ENCODE peak calls at places on chromosome 3, in six cellular contexts. Q is fibroblast of mammary gland; Z is hepatocyte; N is PC-3; J is tibial artery; B is CD8-positive, alpha-beta memory T cell. F is an unnamed sample.

GRCh38 chr3:136535906-136536305 is 216.3 kb downstream of the STAG1 start:
- DNase-seq in B (no peak), J (no peak), N (peak; percentile 39), Q (peak; percentile 49), Z (no peak), F (no peak)

GRCh38 chr3:159987291-159987711 is 1.3 kb upstream of the IL12A start:
- DNase-seq in B (no peak), Z (no peak), N (peak; percentile 60), Q (peak; percentile 89), J (no peak), F (no peak)

GRCh38 chr3:66259721-66260255 is 39.0 kb downstream of the SLC25A26 start:
- DNase-seq in Z (no peak), N (no peak), Q (peak; percentile 25), B (no peak), J (no peak), F (no peak)

GRCh38 chr3:15804553-15805095 is 6.8 kb upstream of the ANKRD28 start:
- DNase-seq in J (no peak), Z (no peak), B (no peak), N (no peak), Q (no peak), F (no peak)

GRCh38 chr3:170721563-170721962 is 135.7 kb upstream of the SLC7A14 start:
- DNase-seq in N (no peak), Z (no peak), B (no peak), J (no peak), Q (no peak), F (no peak)

GRCh38 chr3:153768559-153769469 is 352.4 kb upstream of the ARHGEF26 start:
- DNase-seq in N (peak; percentile 78), Z (peak; percentile 65), J (no peak), B (peak; percentile 45), Q (peak; percentile 72), F (no peak)

GRCh38 chr3:54719914-54720313 is 207.9 kb downstream of the LRTM1 start:
- DNase-seq in B (no peak), N (no peak), Q (no peak), Z (no peak), J (no peak), F (no peak)

GRCh38 chr3:65342084-65342683 is 654.4 kb upstream of the ADAMTS9 start:
- DNase-seq in B (no peak), N (peak; percentile 61), Q (peak; percentile 50), J (no peak), Z (peak; percentile 70), F (no peak)

GRCh38 chr3:111708157-111708771 is 113.1 kb upstream of the ZBED2 start:
- DNase-seq in N (no peak), Z (no peak), J (no peak), B (no peak), Q (no peak), F (no peak)

GRCh38 chr3:37989821-37990480 is 635 bp upstream of the VILL start:
- DNase-seq in B (no peak), N (no peak), Q (no peak), Z (peak; percentile 3), J (peak; percentile 60), F (no peak)

GRCh38 chr3:64489361-64490044 is 198.3 kb downstream of the ADAMTS9 start:
- DNase-seq in B (no peak), J (no peak), Z (peak; percentile 89), Q (no peak), N (no peak), F (no peak)

GRCh38 chr3:138381413-138381901 is 33.1 kb downstream of the MRAS start:
- DNase-seq in Z (no peak), Q (peak; percentile 34), J (peak; percentile 74), B (no peak), N (no peak), F (peak; percentile 80)

GRCh38 chr3:117549716-117550115 is 840.1 kb downstream of the TUSC7 start:
- DNase-seq in Z (no peak), Q (peak; percentile 18), N (peak; percentile 13), J (no peak), B (no peak), F (no peak)

GRCh38 chr3:187739125-187739560 is 6.1 kb downstream of the BCL6 start:
- DNase-seq in J (peak; percentile 78), Z (no peak), N (no peak), B (no peak), Q (no peak), F (no peak)

GRCh38 chr3:40550168-40550567 is 25.4 kb downstream of the ZNF621 start:
- DNase-seq in B (no peak), J (no peak), Q (peak; percentile 20), N (no peak), Z (no peak), F (no peak)

GRCh38 chr3:37571269-37571668 is 290.4 kb upstream of the CTDSPL start:
- DNase-seq in N (no peak), Q (peak; percentile 19), J (no peak), Z (no peak), B (no peak), F (no peak)

GRCh38 chr3:57727096-57727495 is 29.0 kb upstream of the SLMAP start:
- DNase-seq in Q (peak; percentile 16), N (no peak), B (no peak), J (no peak), Z (no peak), F (no peak)

GRCh38 chr3:31461441-31461840 is 71.3 kb upstream of the STT3B start:
- DNase-seq in N (no peak), J (no peak), Z (no peak), Q (peak; percentile 48), B (no peak), F (no peak)

GRCh38 chr3:19342428-19342827 is 194.1 kb downstream of the KCNH8 start:
- DNase-seq in J (no peak), N (no peak), Q (no peak), B (no peak), Z (no peak), F (no peak)

GRCh38 chr3:149401215-149401925 is 23.9 kb upstream of the TM4SF1 start:
- DNase-seq in N (peak; percentile 90), Q (peak; percentile 57), B (no peak), Z (peak; percentile 61), J (no peak), F (no peak)

GRCh38 chr3:31132132-31132769 is 237.8 kb upstream of the GADL1 start:
- DNase-seq in Z (peak; percentile 37), J (no peak), B (peak; percentile 22), Q (peak; percentile 74), N (peak; percentile 76), F (no peak)

GRCh38 chr3:190616627-190617026 is 102.7 kb downstream of the IL1RAP start:
- DNase-seq in J (no peak), B (no peak), Z (no peak), N (no peak), Q (no peak), F (no peak)

GRCh38 chr3:42822828-42823227 is 13.6 kb downstream of the ACKR2 start:
- DNase-seq in Q (no peak), B (no peak), N (peak; percentile 89), J (no peak), Z (no peak), F (no peak)

GRCh38 chr3:32226875-32227500 is 11.5 kb upstream of the CMTM8 start:
- DNase-seq in B (no peak), Z (no peak), J (no peak), Q (peak; percentile 86), N (peak; percentile 90), F (no peak)

GRCh38 chr3:195072916-195073564 is 197.9 kb downstream of the XXYLT1 start:
- DNase-seq in Z (no peak), N (no peak), B (no peak), Q (no peak), J (peak; percentile 43), F (no peak)

GRCh38 chr3:123694377-123695147 is 109.7 kb upstream of the HACD2 start:
- DNase-seq in B (no peak), N (no peak), J (no peak), Q (no peak), Z (no peak), F (no peak)

GRCh38 chr3:123693584-123693983 is 108.7 kb upstream of the HACD2 start:
- DNase-seq in N (no peak), B (no peak), Z (no peak), Q (no peak), J (peak; percentile 59), F (no peak)

GRCh38 chr3:123696796-123697195 is 111.9 kb upstream of the HACD2 start:
- DNase-seq in B (no peak), J (no peak), N (no peak), Q (no peak), Z (peak; percentile 51), F (no peak)

GRCh38 chr3:123695731-123696640 is 111.1 kb upstream of the HACD2 start:
- DNase-seq in B (no peak), Z (no peak), N (no peak), Q (no peak), J (no peak), F (no peak)

GRCh38 chr3:123695152-123695551 is 110.3 kb upstream of the HACD2 start:
- DNase-seq in Q (no peak), B (no peak), J (no peak), N (no peak), Z (no peak), F (no peak)
- H3K4me3 ChIP-seq in Q (no peak overlapping the region), B (no peak overlapping the region), J (peak overlapping the region; percentile 92), N (no peak overlapping the region), Z (no peak overlapping the region), F (no peak overlapping the region)

DNA sequence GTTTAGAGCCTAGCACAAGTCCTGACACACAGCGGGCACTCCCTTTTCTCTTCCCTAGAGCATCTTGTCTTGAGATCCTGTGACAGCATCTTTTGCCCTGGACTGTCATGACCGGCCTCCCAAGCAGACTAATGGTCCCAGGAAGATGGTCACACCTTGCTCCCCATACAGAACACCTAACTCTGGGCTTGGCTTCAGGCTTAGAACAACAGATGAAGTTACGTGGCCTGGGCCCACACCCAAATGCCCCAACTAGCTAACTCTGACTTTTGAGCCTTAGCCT is 781 bp upstream of the IP6K1 start:
- DNase-seq in J (no peak), N (no peak), B (no peak), Z (no peak), Q (peak; percentile 22), F (no peak)
- H3K4me3 ChIP-seq in J (peak overlapping the region; percentile 80), N (peak overlapping the region; percentile 87), B (peak overlapping the region; percentile 90), Z (no peak overlapping the region), Q (no peak overlapping the region), F (peak overlapping the region; percentile 90)

DNA sequence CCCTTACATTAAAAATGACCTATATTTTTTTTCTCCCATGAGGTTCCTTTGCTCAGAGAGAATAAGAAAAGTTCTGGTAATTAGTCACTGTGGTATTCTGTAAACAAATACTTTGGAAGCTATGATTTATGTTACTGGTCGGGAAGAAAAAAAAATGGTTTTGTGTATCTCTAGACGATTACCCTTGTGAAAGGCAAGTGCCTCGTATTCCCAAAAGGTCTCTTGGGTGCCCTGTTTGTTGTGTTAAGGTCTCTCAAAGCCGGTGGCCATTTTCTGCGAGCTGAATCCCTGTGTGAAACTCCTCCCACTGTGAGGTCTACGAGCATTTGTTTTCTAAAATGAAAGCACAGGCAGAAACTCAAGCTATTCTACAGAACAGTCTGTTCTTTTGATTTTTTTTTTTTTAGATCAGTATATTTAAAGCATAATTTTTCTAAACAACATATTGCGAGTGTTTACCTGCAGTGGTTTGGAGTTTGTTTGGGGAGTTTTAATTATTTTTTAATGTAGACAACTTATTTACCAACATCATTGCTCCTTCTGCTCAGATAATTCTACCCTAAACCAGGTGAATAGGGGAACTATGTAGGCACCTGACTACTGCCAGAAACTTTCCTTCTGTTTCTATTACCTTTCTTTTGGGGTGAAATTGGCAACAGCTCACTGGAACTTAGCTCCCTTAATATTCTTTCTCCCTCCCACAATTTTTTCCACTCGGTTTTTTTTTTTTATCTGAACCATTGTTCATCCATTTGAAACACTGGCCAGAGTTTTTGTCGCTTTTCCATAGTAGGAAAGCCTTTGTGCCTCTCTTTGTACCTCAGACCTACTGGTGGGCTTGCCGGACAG is 44.0 kb downstream of the ZBTB38 start:
- DNase-seq in Z (peak; percentile 70), J (peak; percentile 83), N (peak; percentile 59), B (peak; percentile 57), Q (peak; percentile 97), F (peak; percentile 74)
- H3K4me3 ChIP-seq in Z (no peak overlapping the region), J (peak overlapping the region; percentile 47), N (peak overlapping the region; percentile 54), B (peak overlapping the region; percentile 38), Q (peak overlapping the region; percentile 16), F (peak overlapping the region; percentile 30)

GRCh38 chr3:124115279-124115678 is 123.4 kb upstream of the ROPN1 start:
- DNase-seq in Q (no peak), J (no peak), B (no peak), Z (no peak), N (no peak), F (no peak)
- H3K4me3 ChIP-seq in Q (no peak overlapping the region), J (no peak overlapping the region), B (no peak overlapping the region), Z (no peak overlapping the region), N (no peak overlapping the region), F (no peak overlapping the region)